ENCODE peak calls at places on chromosomes 13 and 19, in seven cellular contexts. P is endodermal cell, B is NCI-H1048, G is OCI-LY7, L is Peyer's patch, M is activated gamma-delta T cell treated with Interleukin-2 at 50 U/mL for 16 hours, H is NCI-H2029. T is an unnamed sample.

GRCh38 chr13:101747039-101747438 is 294.6 kb downstream of the ITGBL1 start:
- DNase-seq in P (no peak), B (no peak), G (no peak), L (no peak), M (no peak), H (no peak), T (no peak)

GRCh38 chr13:99417821-99418662 is 83.2 kb upstream of the TM9SF2 start:
- DNase-seq in P (no peak), B (no peak), G (no peak), L (no peak), M (no peak), H (no peak), T (no peak)

GRCh38 chr13:41568990-41569387 is 111.6 kb downstream of the RGCC start:
- DNase-seq in P (no peak), B (no peak), G (no peak), L (no peak), M (no peak), H (no peak), T (peak; percentile 71)

GRCh38 chr19:58563034-58563573 is 4.7 kb upstream of the UBE2M start:
- DNase-seq in P (peak; percentile 68), B (no peak), G (peak; percentile 40), L (no peak), M (no peak), H (no peak), T (no peak)

GRCh38 chr19:35248310-35249145 is at the start of gene LSR:
- DNase-seq in P (peak; percentile 97), B (peak; percentile 89), G (peak; percentile 99), L (peak; percentile 94), M (peak; percentile 84), H (peak; percentile 93), T (no peak)

GRCh38 chr13:95288899-95289500 is 12.3 kb downstream of the ABCC4 start:
- DNase-seq in P (no peak), B (no peak), G (no peak), L (no peak), M (no peak), H (no peak), T (no peak)

GRCh38 chr13:99617474-99618255 is 116.4 kb downstream of the TM9SF2 start:
- DNase-seq in P (peak; percentile 85), B (no peak), G (peak; percentile 17), L (no peak), M (peak; percentile 19), H (no peak), T (peak; percentile 18)

GRCh38 chr13:100543872-100544602 is 44.6 kb downstream of the GGACT start:
- DNase-seq in P (peak; percentile 38), B (no peak), G (no peak), L (peak; percentile 39), M (no peak), H (peak; percentile 25), T (no peak)

GRCh38 chr13:22076658-22077057 is 405.8 kb downstream of the FGF9 start:
- DNase-seq in P (no peak), B (no peak), G (no peak), L (no peak), M (peak; percentile 11), H (no peak), T (no peak)

T was measured in hippocampal formation.